ENCODE peak calls at places on chromosome 7, in ten cellular contexts. One of them, this sample, is unnamed.

GRCh38 chr7:44965441-44965903 is 13.3 kb downstream of the MYO1G start:
- DNase-seq in stimulated activated CD8-positive, alpha-beta memory T cell treated with anti-CD3 and anti-CD28 coated beads, Interleukin-2, amount 100 ng/mL, for 48 hours: no peak
- DNase-seq in activated T-helper 1 cell treated with anti-CD3 and anti-CD28 coated beads, Interleukin-12 subunit alpha, Interleukin-12 subunit beta, Interleukin-2, Interleukin-4 antibody, amounts not matched to agents 30 ng/mL and 10 ng/mL and 1 ng/mL, durations not matched to agents 14 hours and 24 hours and 36 hours: no peak
- DNase-seq in left ventricle myocardium inferior: no peak
- DNase-seq in AG08395: no peak
- DNase-seq in mesothelial cell of epicardium: no peak
- DNase-seq in GM04504: no peak
- DNase-seq in ascending aorta: no peak
- DNase-seq in choroid plexus epithelial cell: no peak
- DNase-seq in HAP-1: no peak
- DNase-seq in this sample: no peak

GRCh38 chr7:42023216-42023724 is 213.7 kb downstream of the GLI3 start:
- DNase-seq in stimulated activated CD8-positive, alpha-beta memory T cell treated with anti-CD3 and anti-CD28 coated beads, Interleukin-2, amount 100 ng/mL, for 48 hours: no peak
- DNase-seq in activated T-helper 1 cell treated with anti-CD3 and anti-CD28 coated beads, Interleukin-12 subunit alpha, Interleukin-12 subunit beta, Interleukin-2, Interleukin-4 antibody, amounts not matched to agents 30 ng/mL and 10 ng/mL and 1 ng/mL, durations not matched to agents 14 hours and 24 hours and 36 hours: no peak
- DNase-seq in left ventricle myocardium inferior: no peak
- DNase-seq in AG08395: no peak
- DNase-seq in mesothelial cell of epicardium: no peak
- DNase-seq in GM04504: no peak
- DNase-seq in ascending aorta: no peak
- DNase-seq in choroid plexus epithelial cell: no peak
- DNase-seq in HAP-1: no peak
- DNase-seq in this sample: no peak

GRCh38 chr7:143490719-143491306 is 13.1 kb downstream of the TAS2R41 start:
- DNase-seq in stimulated activated CD8-positive, alpha-beta memory T cell treated with anti-CD3 and anti-CD28 coated beads, Interleukin-2, amount 100 ng/mL, for 48 hours: no peak
- DNase-seq in activated T-helper 1 cell treated with anti-CD3 and anti-CD28 coated beads, Interleukin-12 subunit alpha, Interleukin-12 subunit beta, Interleukin-2, Interleukin-4 antibody, amounts not matched to agents 30 ng/mL and 10 ng/mL and 1 ng/mL, durations not matched to agents 14 hours and 24 hours and 36 hours: no peak
- DNase-seq in left ventricle myocardium inferior: no peak
- DNase-seq in AG08395: peak
- DNase-seq in mesothelial cell of epicardium: no peak
- DNase-seq in GM04504: no peak
- DNase-seq in ascending aorta: no peak
- DNase-seq in choroid plexus epithelial cell: peak
- DNase-seq in HAP-1: no peak
- DNase-seq in this sample: peak

GRCh38 chr7:78379148-78379547 is 580.6 kb downstream of the PHTF2 start:
- DNase-seq in stimulated activated CD8-positive, alpha-beta memory T cell treated with anti-CD3 and anti-CD28 coated beads, Interleukin-2, amount 100 ng/mL, for 48 hours: no peak
- DNase-seq in activated T-helper 1 cell treated with anti-CD3 and anti-CD28 coated beads, Interleukin-12 subunit alpha, Interleukin-12 subunit beta, Interleukin-2, Interleukin-4 antibody, amounts not matched to agents 30 ng/mL and 10 ng/mL and 1 ng/mL, durations not matched to agents 14 hours and 24 hours and 36 hours: no peak
- DNase-seq in left ventricle myocardium inferior: no peak
- DNase-seq in AG08395: peak
- DNase-seq in mesothelial cell of epicardium: no peak
- DNase-seq in GM04504: no peak
- DNase-seq in ascending aorta: no peak
- DNase-seq in choroid plexus epithelial cell: peak
- DNase-seq in HAP-1: no peak
- DNase-seq in this sample: no peak

GRCh38 chr7:80346704-80347103 is 165.2 kb downstream of the GNAT3 start:
- DNase-seq in stimulated activated CD8-positive, alpha-beta memory T cell treated with anti-CD3 and anti-CD28 coated beads, Interleukin-2, amount 100 ng/mL, for 48 hours: no peak
- DNase-seq in activated T-helper 1 cell treated with anti-CD3 and anti-CD28 coated beads, Interleukin-12 subunit alpha, Interleukin-12 subunit beta, Interleukin-2, Interleukin-4 antibody, amounts not matched to agents 30 ng/mL and 10 ng/mL and 1 ng/mL, durations not matched to agents 14 hours and 24 hours and 36 hours: no peak
- DNase-seq in left ventricle myocardium inferior: no peak
- DNase-seq in AG08395: no peak
- DNase-seq in mesothelial cell of epicardium: no peak
- DNase-seq in GM04504: no peak
- DNase-seq in ascending aorta: no peak
- DNase-seq in choroid plexus epithelial cell: peak
- DNase-seq in HAP-1: no peak
- DNase-seq in this sample: no peak

GRCh38 chr7:150946826-150947750 is 31.0 kb downstream of the KCNH2 start:
- DNase-seq in stimulated activated CD8-positive, alpha-beta memory T cell treated with anti-CD3 and anti-CD28 coated beads, Interleukin-2, amount 100 ng/mL, for 48 hours: no peak
- DNase-seq in activated T-helper 1 cell treated with anti-CD3 and anti-CD28 coated beads, Interleukin-12 subunit alpha, Interleukin-12 subunit beta, Interleukin-2, Interleukin-4 antibody, amounts not matched to agents 30 ng/mL and 10 ng/mL and 1 ng/mL, durations not matched to agents 14 hours and 24 hours and 36 hours: no peak
- DNase-seq in left ventricle myocardium inferior: no peak
- DNase-seq in AG08395: no peak
- DNase-seq in mesothelial cell of epicardium: no peak
- DNase-seq in GM04504: no peak
- DNase-seq in ascending aorta: no peak
- DNase-seq in choroid plexus epithelial cell: no peak
- DNase-seq in HAP-1: no peak
- DNase-seq in this sample: no peak

GRCh38 chr7:47373871-47374451 is 207.9 kb downstream of the TNS3 start:
- DNase-seq in stimulated activated CD8-positive, alpha-beta memory T cell treated with anti-CD3 and anti-CD28 coated beads, Interleukin-2, amount 100 ng/mL, for 48 hours: no peak
- DNase-seq in activated T-helper 1 cell treated with anti-CD3 and anti-CD28 coated beads, Interleukin-12 subunit alpha, Interleukin-12 subunit beta, Interleukin-2, Interleukin-4 antibody, amounts not matched to agents 30 ng/mL and 10 ng/mL and 1 ng/mL, durations not matched to agents 14 hours and 24 hours and 36 hours: no peak
- DNase-seq in left ventricle myocardium inferior: no peak
- DNase-seq in AG08395: no peak
- DNase-seq in mesothelial cell of epicardium: no peak
- DNase-seq in GM04504: no peak
- DNase-seq in ascending aorta: no peak
- DNase-seq in choroid plexus epithelial cell: no peak
- DNase-seq in HAP-1: no peak
- DNase-seq in this sample: no peak

GRCh38 chr7:28609608-28610007 is 197.3 kb downstream of the CREB5 start:
- DNase-seq in stimulated activated CD8-positive, alpha-beta memory T cell treated with anti-CD3 and anti-CD28 coated beads, Interleukin-2, amount 100 ng/mL, for 48 hours: no peak
- DNase-seq in activated T-helper 1 cell treated with anti-CD3 and anti-CD28 coated beads, Interleukin-12 subunit alpha, Interleukin-12 subunit beta, Interleukin-2, Interleukin-4 antibody, amounts not matched to agents 30 ng/mL and 10 ng/mL and 1 ng/mL, durations not matched to agents 14 hours and 24 hours and 36 hours: no peak
- DNase-seq in left ventricle myocardium inferior: peak
- DNase-seq in AG08395: no peak
- DNase-seq in mesothelial cell of epicardium: no peak
- DNase-seq in GM04504: no peak
- DNase-seq in ascending aorta: no peak
- DNase-seq in choroid plexus epithelial cell: no peak
- DNase-seq in HAP-1: no peak
- DNase-seq in this sample: no peak

GRCh38 chr7:31962246-31962645 is 108.0 kb downstream of the PDE1C start:
- DNase-seq in stimulated activated CD8-positive, alpha-beta memory T cell treated with anti-CD3 and anti-CD28 coated beads, Interleukin-2, amount 100 ng/mL, for 48 hours: no peak
- DNase-seq in activated T-helper 1 cell treated with anti-CD3 and anti-CD28 coated beads, Interleukin-12 subunit alpha, Interleukin-12 subunit beta, Interleukin-2, Interleukin-4 antibody, amounts not matched to agents 30 ng/mL and 10 ng/mL and 1 ng/mL, durations not matched to agents 14 hours and 24 hours and 36 hours: no peak
- DNase-seq in left ventricle myocardium inferior: no peak
- DNase-seq in AG08395: no peak
- DNase-seq in mesothelial cell of epicardium: no peak
- DNase-seq in GM04504: no peak
- DNase-seq in ascending aorta: no peak
- DNase-seq in choroid plexus epithelial cell: no peak
- DNase-seq in HAP-1: no peak
- DNase-seq in this sample: no peak

GRCh38 chr7:127765150-127765549 is 113.2 kb downstream of the SND1 start:
- DNase-seq in stimulated activated CD8-positive, alpha-beta memory T cell treated with anti-CD3 and anti-CD28 coated beads, Interleukin-2, amount 100 ng/mL, for 48 hours: no peak
- DNase-seq in activated T-helper 1 cell treated with anti-CD3 and anti-CD28 coated beads, Interleukin-12 subunit alpha, Interleukin-12 subunit beta, Interleukin-2, Interleukin-4 antibody, amounts not matched to agents 30 ng/mL and 10 ng/mL and 1 ng/mL, durations not matched to agents 14 hours and 24 hours and 36 hours: no peak
- DNase-seq in left ventricle myocardium inferior: no peak
- DNase-seq in AG08395: no peak
- DNase-seq in mesothelial cell of epicardium: no peak
- DNase-seq in GM04504: no peak
- DNase-seq in ascending aorta: no peak
- DNase-seq in choroid plexus epithelial cell: no peak
- DNase-seq in HAP-1: no peak
- DNase-seq in this sample: no peak

GRCh38 chr7:81190997-81191747 is 272.3 kb upstream of the SEMA3C start:
- DNase-seq in stimulated activated CD8-positive, alpha-beta memory T cell treated with anti-CD3 and anti-CD28 coated beads, Interleukin-2, amount 100 ng/mL, for 48 hours: no peak
- DNase-seq in activated T-helper 1 cell treated with anti-CD3 and anti-CD28 coated beads, Interleukin-12 subunit alpha, Interleukin-12 subunit beta, Interleukin-2, Interleukin-4 antibody, amounts not matched to agents 30 ng/mL and 10 ng/mL and 1 ng/mL, durations not matched to agents 14 hours and 24 hours and 36 hours: no peak
- DNase-seq in left ventricle myocardium inferior: no peak
- DNase-seq in AG08395: peak
- DNase-seq in mesothelial cell of epicardium: no peak
- DNase-seq in GM04504: no peak
- DNase-seq in ascending aorta: no peak
- DNase-seq in choroid plexus epithelial cell: peak
- DNase-seq in HAP-1: no peak
- DNase-seq in this sample: no peak

GRCh38 chr7:21972397-21972784 is 26.7 kb upstream of the CDCA7L start:
- DNase-seq in stimulated activated CD8-positive, alpha-beta memory T cell treated with anti-CD3 and anti-CD28 coated beads, Interleukin-2, amount 100 ng/mL, for 48 hours: no peak
- DNase-seq in activated T-helper 1 cell treated with anti-CD3 and anti-CD28 coated beads, Interleukin-12 subunit alpha, Interleukin-12 subunit beta, Interleukin-2, Interleukin-4 antibody, amounts not matched to agents 30 ng/mL and 10 ng/mL and 1 ng/mL, durations not matched to agents 14 hours and 24 hours and 36 hours: no peak
- DNase-seq in left ventricle myocardium inferior: no peak
- DNase-seq in AG08395: no peak
- DNase-seq in mesothelial cell of epicardium: no peak
- DNase-seq in GM04504: no peak
- DNase-seq in ascending aorta: no peak
- DNase-seq in choroid plexus epithelial cell: no peak
- DNase-seq in HAP-1: no peak
- DNase-seq in this sample: no peak

GRCh38 chr7:81845628-81846259 is 75.9 kb upstream of the HGF start:
- DNase-seq in stimulated activated CD8-positive, alpha-beta memory T cell treated with anti-CD3 and anti-CD28 coated beads, Interleukin-2, amount 100 ng/mL, for 48 hours: no peak
- DNase-seq in activated T-helper 1 cell treated with anti-CD3 and anti-CD28 coated beads, Interleukin-12 subunit alpha, Interleukin-12 subunit beta, Interleukin-2, Interleukin-4 antibody, amounts not matched to agents 30 ng/mL and 10 ng/mL and 1 ng/mL, durations not matched to agents 14 hours and 24 hours and 36 hours: no peak
- DNase-seq in left ventricle myocardium inferior: no peak
- DNase-seq in AG08395: no peak
- DNase-seq in mesothelial cell of epicardium: no peak
- DNase-seq in GM04504: no peak
- DNase-seq in ascending aorta: no peak
- DNase-seq in choroid plexus epithelial cell: peak
- DNase-seq in HAP-1: no peak
- DNase-seq in this sample: no peak

GRCh38 chr7:3134715-3135114 is 91.0 kb upstream of the CARD11 start:
- DNase-seq in stimulated activated CD8-positive, alpha-beta memory T cell treated with anti-CD3 and anti-CD28 coated beads, Interleukin-2, amount 100 ng/mL, for 48 hours: no peak
- DNase-seq in activated T-helper 1 cell treated with anti-CD3 and anti-CD28 coated beads, Interleukin-12 subunit alpha, Interleukin-12 subunit beta, Interleukin-2, Interleukin-4 antibody, amounts not matched to agents 30 ng/mL and 10 ng/mL and 1 ng/mL, durations not matched to agents 14 hours and 24 hours and 36 hours: no peak
- DNase-seq in left ventricle myocardium inferior: no peak
- DNase-seq in AG08395: no peak
- DNase-seq in mesothelial cell of epicardium: no peak
- DNase-seq in GM04504: no peak
- DNase-seq in ascending aorta: no peak
- DNase-seq in choroid plexus epithelial cell: no peak
- DNase-seq in HAP-1: no peak
- DNase-seq in this sample: no peak

GRCh38 chr7:134155220-134155619 is 28.1 kb downstream of the LRGUK start:
- DNase-seq in stimulated activated CD8-positive, alpha-beta memory T cell treated with anti-CD3 and anti-CD28 coated beads, Interleukin-2, amount 100 ng/mL, for 48 hours: no peak
- DNase-seq in activated T-helper 1 cell treated with anti-CD3 and anti-CD28 coated beads, Interleukin-12 subunit alpha, Interleukin-12 subunit beta, Interleukin-2, Interleukin-4 antibody, amounts not matched to agents 30 ng/mL and 10 ng/mL and 1 ng/mL, durations not matched to agents 14 hours and 24 hours and 36 hours: no peak
- DNase-seq in left ventricle myocardium inferior: no peak
- DNase-seq in AG08395: no peak
- DNase-seq in mesothelial cell of epicardium: no peak
- DNase-seq in GM04504: no peak
- DNase-seq in ascending aorta: no peak
- DNase-seq in choroid plexus epithelial cell: no peak
- DNase-seq in HAP-1: no peak
- DNase-seq in this sample: no peak

GRCh38 chr7:121019018-121019417 is 30.5 kb downstream of the CPED1 start:
- DNase-seq in stimulated activated CD8-positive, alpha-beta memory T cell treated with anti-CD3 and anti-CD28 coated beads, Interleukin-2, amount 100 ng/mL, for 48 hours: no peak
- DNase-seq in activated T-helper 1 cell treated with anti-CD3 and anti-CD28 coated beads, Interleukin-12 subunit alpha, Interleukin-12 subunit beta, Interleukin-2, Interleukin-4 antibody, amounts not matched to agents 30 ng/mL and 10 ng/mL and 1 ng/mL, durations not matched to agents 14 hours and 24 hours and 36 hours: no peak
- DNase-seq in left ventricle myocardium inferior: no peak
- DNase-seq in AG08395: no peak
- DNase-seq in mesothelial cell of epicardium: no peak
- DNase-seq in GM04504: no peak
- DNase-seq in ascending aorta: no peak
- DNase-seq in choroid plexus epithelial cell: peak
- DNase-seq in HAP-1: no peak
- DNase-seq in this sample: no peak

GRCh38 chr7:47254081-47255006 is 327.6 kb downstream of the TNS3 start:
- DNase-seq in stimulated activated CD8-positive, alpha-beta memory T cell treated with anti-CD3 and anti-CD28 coated beads, Interleukin-2, amount 100 ng/mL, for 48 hours: peak
- DNase-seq in activated T-helper 1 cell treated with anti-CD3 and anti-CD28 coated beads, Interleukin-12 subunit alpha, Interleukin-12 subunit beta, Interleukin-2, Interleukin-4 antibody, amounts not matched to agents 30 ng/mL and 10 ng/mL and 1 ng/mL, durations not matched to agents 14 hours and 24 hours and 36 hours: peak
- DNase-seq in left ventricle myocardium inferior: peak
- DNase-seq in AG08395: peak
- DNase-seq in mesothelial cell of epicardium: peak
- DNase-seq in GM04504: no peak
- DNase-seq in ascending aorta: peak
- DNase-seq in choroid plexus epithelial cell: peak
- DNase-seq in HAP-1: peak
- DNase-seq in this sample: peak

This sample was measured in T47D.